ENCODE peak calls at places on chromosomes 5 and 9, in four cellular contexts. One of them, this sample, is unnamed.

GRCh38 chr5:133489632-133490031 is 122.7 kb downstream of the FSTL4 start:
- DNase-seq in A549: no peak
- DNase-seq in body of pancreas: no peak
- DNase-seq in psoas muscle: no peak
- DNase-seq in this sample: no peak

GRCh38 chr5:35247645-35248034 is 17.4 kb upstream of the PRLR start:
- DNase-seq in body of pancreas: peak
- DNase-seq in psoas muscle: no peak
- DNase-seq in A549: no peak
- DNase-seq in this sample: no peak

GRCh38 chr5:72596956-72597355 is 89.7 kb upstream of the ZNF366 start:
- DNase-seq in body of pancreas: no peak
- DNase-seq in psoas muscle: no peak
- DNase-seq in A549: no peak
- DNase-seq in this sample: no peak

GRCh38 chr5:146006470-146006869 is 70.1 kb downstream of the SH3RF2 start:
- DNase-seq in psoas muscle: no peak
- DNase-seq in A549: no peak
- DNase-seq in body of pancreas: no peak
- DNase-seq in this sample: no peak

GRCh38 chr5:54397420-54397819 is 58.1 kb upstream of the HSPB3 start:
- DNase-seq in psoas muscle: no peak
- DNase-seq in A549: no peak
- DNase-seq in body of pancreas: no peak
- DNase-seq in this sample: no peak

GRCh38 chr5:82931110-82931509 is 146.1 kb downstream of the TMEM167A start:
- DNase-seq in body of pancreas: no peak
- DNase-seq in A549: no peak
- DNase-seq in psoas muscle: no peak
- DNase-seq in this sample: no peak

GRCh38 chr9:112144807-112145206 is 30.3 kb downstream of the SUSD1 start:
- DNase-seq in A549: no peak
- DNase-seq in psoas muscle: no peak
- DNase-seq in body of pancreas: no peak
- DNase-seq in this sample: no peak

GRCh38 chr5:93224624-93225023 is 356.4 kb downstream of the NR2F1-AS1 start:
- DNase-seq in A549: no peak
- DNase-seq in body of pancreas: no peak
- DNase-seq in psoas muscle: no peak
- DNase-seq in this sample: no peak

GRCh38 chr5:1004598-1005361 is 3.8 kb upstream of the NKD2 start:
- DNase-seq in body of pancreas: peak
- DNase-seq in psoas muscle: peak
- DNase-seq in A549: peak
- DNase-seq in this sample: peak

GRCh38 chr9:69186841-69187611 is 12.9 kb downstream of the TJP2 start:
- DNase-seq in body of pancreas: no peak
- DNase-seq in psoas muscle: no peak
- DNase-seq in A549: no peak
- DNase-seq in this sample: no peak

GRCh38 chr9:5188060-5188707 is 2.7 kb upstream of the INSL6 start:
- DNase-seq in psoas muscle: no peak
- DNase-seq in A549: no peak
- DNase-seq in body of pancreas: no peak
- DNase-seq in this sample: no peak

GRCh38 chr9:79687131-79687447 is 115.3 kb downstream of the TLE4 start:
- DNase-seq in psoas muscle: no peak
- DNase-seq in A549: no peak
- DNase-seq in body of pancreas: no peak
- DNase-seq in this sample: no peak

GRCh38 chr5:36481721-36482120 is 124.7 kb upstream of the SLC1A3 start:
- DNase-seq in body of pancreas: no peak
- DNase-seq in psoas muscle: no peak
- DNase-seq in A549: no peak
- DNase-seq in this sample: no peak

GRCh38 chr9:14097215-14097614 is 216.7 kb downstream of the NFIB start:
- DNase-seq in body of pancreas: peak
- DNase-seq in psoas muscle: no peak
- DNase-seq in A549: no peak
- DNase-seq in this sample: no peak

GRCh38 chr9:74133921-74134320 is 363.2 kb upstream of the RORB start:
- DNase-seq in psoas muscle: no peak
- DNase-seq in A549: no peak
- DNase-seq in body of pancreas: no peak
- DNase-seq in this sample: no peak

GRCh38 chr9:93172646-93173364 is 11.1 kb upstream of the WNK2 start:
- DNase-seq in body of pancreas: no peak
- DNase-seq in A549: no peak
- DNase-seq in psoas muscle: no peak
- DNase-seq in this sample: no peak

GRCh38 chr5:108634251-108634950 is 113.3 kb upstream of the FER start:
- DNase-seq in A549: no peak
- DNase-seq in body of pancreas: no peak
- DNase-seq in psoas muscle: no peak
- DNase-seq in this sample: no peak

GRCh38 chr9:110575169-110575568 is 4.4 kb downstream of the SVEP1 start:
- DNase-seq in body of pancreas: no peak
- DNase-seq in psoas muscle: peak
- DNase-seq in A549: no peak
- DNase-seq in this sample: no peak

DNA sequence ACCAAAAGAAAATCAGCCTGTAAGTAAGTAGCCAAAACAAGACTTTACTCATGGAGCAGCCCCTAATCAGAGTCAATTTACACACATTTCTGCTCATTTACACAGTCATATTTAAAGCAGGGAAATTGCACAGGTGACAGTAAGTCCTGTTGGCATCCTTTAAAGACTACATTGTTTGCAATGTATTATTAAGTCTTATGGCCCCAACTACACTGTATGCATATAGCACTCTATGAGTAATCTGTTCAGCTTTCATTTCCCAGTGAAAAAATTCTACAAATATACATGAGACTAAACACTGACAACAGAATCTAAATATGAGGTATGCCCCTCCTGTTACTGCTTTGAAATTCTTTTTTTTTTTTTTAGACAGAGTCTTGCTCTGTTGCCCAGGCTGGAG is 19.7 kb downstream of the PPP6C start:
- DNase-seq in body of pancreas: no peak
- DNase-seq in psoas muscle: no peak
- DNase-seq in A549: no peak
- DNase-seq in this sample: no peak
- TF ChIP-seq CTCF in body of pancreas: no peak
- TF ChIP-seq CTCF in psoas muscle: no peak
- TF ChIP-seq CTCF in A549: no peak
- TF ChIP-seq CTCF in this sample: no peak

DNA sequence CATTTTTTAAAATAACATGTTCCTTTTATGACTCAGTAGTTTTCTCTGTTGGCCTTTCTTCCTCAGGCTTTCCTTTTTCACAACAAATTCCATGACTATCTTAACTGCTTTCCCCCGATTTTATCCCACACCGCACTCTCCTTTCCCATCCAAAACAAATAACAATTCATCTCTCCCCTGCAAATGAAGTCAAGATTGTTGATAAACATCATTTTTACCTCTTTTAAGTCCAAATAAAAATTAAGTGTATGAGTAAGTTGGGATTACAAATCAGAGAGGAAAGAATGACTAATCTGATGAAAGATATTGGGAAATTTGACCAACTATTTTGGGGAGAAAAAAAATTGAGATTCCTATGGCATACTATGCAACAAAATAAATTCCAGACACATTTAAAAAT is 47.3 kb downstream of the SEC61B start:
- DNase-seq in A549: no peak
- DNase-seq in body of pancreas: no peak
- DNase-seq in psoas muscle: no peak
- DNase-seq in this sample: no peak
- TF ChIP-seq CTCF in A549: no peak
- TF ChIP-seq CTCF in body of pancreas: no peak
- TF ChIP-seq CTCF in psoas muscle: no peak
- TF ChIP-seq CTCF in this sample: no peak

DNA sequence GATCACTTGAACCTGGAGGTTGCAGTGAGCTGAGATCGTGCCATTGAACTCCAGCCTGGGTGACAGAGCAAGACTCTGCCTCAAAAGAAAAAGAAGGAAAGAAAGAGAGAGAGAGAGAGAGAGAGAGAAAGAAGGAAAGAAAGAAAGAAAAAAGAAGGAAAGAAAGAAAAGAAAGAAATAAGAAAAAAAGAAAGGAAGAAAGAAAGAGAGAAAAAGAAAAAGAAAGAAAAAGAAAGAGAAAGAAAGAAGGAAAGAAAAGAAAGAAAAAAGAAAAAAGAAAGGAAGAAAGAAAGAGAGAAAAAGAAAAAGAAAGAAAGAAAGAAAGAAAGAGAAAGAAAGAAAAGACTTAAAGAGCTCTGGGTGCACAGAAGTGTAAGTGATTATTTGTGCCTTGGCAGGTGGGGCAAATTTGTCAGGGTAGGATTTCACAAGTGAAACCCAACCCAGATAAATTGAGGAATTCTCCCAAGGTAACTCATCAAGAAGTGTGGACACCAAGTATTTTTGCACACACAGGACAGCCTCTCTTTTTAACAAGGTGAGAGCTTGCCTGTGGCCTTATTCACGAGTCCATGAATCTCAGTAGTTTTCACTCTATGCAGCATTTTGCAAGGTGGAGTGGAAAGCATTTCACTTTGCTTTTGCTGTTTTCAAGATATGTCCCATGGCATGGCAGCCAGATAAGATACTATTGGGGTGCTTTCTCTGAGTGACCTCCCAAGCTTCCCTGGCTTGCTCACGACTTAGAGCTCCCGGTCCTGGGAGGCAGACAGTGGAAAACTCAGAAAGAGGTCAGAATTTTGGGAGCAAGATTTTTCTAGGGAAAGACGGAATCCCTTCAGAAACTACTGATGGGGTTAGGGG is 57.8 kb downstream of the C9orf153 start:
- DNase-seq in A549: no peak
- DNase-seq in body of pancreas: no peak
- DNase-seq in psoas muscle: no peak
- DNase-seq in this sample: no peak
- TF ChIP-seq CTCF in A549: no peak
- TF ChIP-seq CTCF in body of pancreas: no peak
- TF ChIP-seq CTCF in psoas muscle: no peak
- TF ChIP-seq CTCF in this sample: no peak

GRCh38 chr9:35566417-35566816 is 38.6 kb upstream of the TESK1 start:
- DNase-seq in A549: no peak
- DNase-seq in body of pancreas: no peak
- DNase-seq in psoas muscle: peak
- DNase-seq in this sample: no peak
- TF ChIP-seq CTCF in A549: peak
- TF ChIP-seq CTCF in body of pancreas: no peak
- TF ChIP-seq CTCF in psoas muscle: peak
- TF ChIP-seq CTCF in this sample: no peak

GRCh38 chr9:12699529-12699928 is 6.3 kb downstream of the TYRP1 start:
- DNase-seq in psoas muscle: no peak
- DNase-seq in A549: no peak
- DNase-seq in body of pancreas: no peak
- DNase-seq in this sample: no peak

GRCh38 chr9:12696931-12697622 is 3.9 kb downstream of the TYRP1 start:
- DNase-seq in body of pancreas: no peak
- DNase-seq in A549: no peak
- DNase-seq in psoas muscle: no peak
- DNase-seq in this sample: no peak

GRCh38 chr9:12698293-12698692 is 5.1 kb downstream of the TYRP1 start:
- DNase-seq in body of pancreas: no peak
- DNase-seq in A549: no peak
- DNase-seq in psoas muscle: no peak
- DNase-seq in this sample: no peak

GRCh38 chr9:12697719-12698118 is 4.5 kb downstream of the TYRP1 start:
- DNase-seq in psoas muscle: no peak
- DNase-seq in A549: no peak
- DNase-seq in body of pancreas: no peak
- DNase-seq in this sample: no peak

GRCh38 chr9:12698986-12699385 is 5.8 kb downstream of the TYRP1 start:
- DNase-seq in A549: no peak
- DNase-seq in psoas muscle: no peak
- DNase-seq in body of pancreas: no peak
- DNase-seq in this sample: no peak
- TF ChIP-seq CTCF in A549: no peak
- TF ChIP-seq CTCF in psoas muscle: no peak
- TF ChIP-seq CTCF in body of pancreas: no peak
- TF ChIP-seq CTCF in this sample: no peak